ENCODE peak calls at places on chromosome 11, in eight cellular contexts. D is foreskin fibroblast, Y is GM23338, B is fibroblast of the aortic adventitia, K is AG09319, A is tibial artery, C is astrocyte of the spinal cord, X is B cell. Z is an unnamed sample.

GRCh38 chr11:107102692-107103463 is 84.6 kb upstream of the GUCY1A2 start:
- DNase-seq in C (no peak), A (no peak), X (no peak), K (no peak), Y (peak; percentile 11), B (no peak), D (no peak), Z (no peak)

GRCh38 chr11:120195601-120196289 is 15.1 kb upstream of the OAF start:
- DNase-seq in Y (no peak), K (no peak), C (no peak), X (no peak), B (no peak), A (no peak), D (no peak), Z (no peak)

GRCh38 chr11:86587559-86588193 is 84.7 kb downstream of the ME3 start:
- DNase-seq in K (no peak), A (no peak), X (no peak), B (peak; percentile 30), Y (no peak), D (no peak), C (no peak), Z (no peak)

GRCh38 chr11:117670924-117671323 is 126.1 kb downstream of the DSCAML1 start:
- DNase-seq in B (no peak), K (no peak), Y (peak; percentile 78), A (no peak), C (no peak), X (no peak), D (no peak), Z (no peak)

GRCh38 chr11:128054323-128054910 is 532.9 kb downstream of the ETS1 start:
- DNase-seq in C (peak; percentile 30), Y (no peak), K (no peak), D (peak; percentile 81), B (peak; percentile 26), A (no peak), X (peak; percentile 25), Z (no peak)

GRCh38 chr11:74288161-74288560 is 23.3 kb downstream of the P4HA3 start:
- DNase-seq in X (no peak), D (peak; percentile 94), B (peak; percentile 99), Y (no peak), A (peak; percentile 22), C (peak; percentile 95), K (peak; percentile 75), Z (peak; percentile 98)

GRCh38 chr11:45756384-45757010 is 48.5 kb upstream of the SLC35C1 start:
- DNase-seq in X (no peak), B (no peak), Y (peak; percentile 39), D (no peak), K (no peak), A (no peak), C (no peak), Z (no peak)

GRCh38 chr11:72951815-72952340 is 137.7 kb downstream of the ATG16L2 start:
- DNase-seq in Y (no peak), B (no peak), D (no peak), A (no peak), C (no peak), K (no peak), X (peak; percentile 58), Z (no peak)

GRCh38 chr11:123235117-123235686 is 40.2 kb upstream of the CLMP start:
- DNase-seq in B (peak; percentile 54), X (peak; percentile 17), D (peak; percentile 53), Y (peak; percentile 78), K (no peak), A (peak; percentile 36), C (no peak), Z (no peak)

GRCh38 chr11:1567052-1567720 is 4.9 kb downstream of the DUSP8 start:
- DNase-seq in A (no peak), D (no peak), Y (no peak), C (no peak), X (peak; percentile 29), K (no peak), B (no peak), Z (no peak)

GRCh38 chr11:1565904-1566247 is 6.2 kb downstream of the DUSP8 start:
- DNase-seq in X (peak; percentile 22), D (no peak), B (no peak), Y (no peak), K (no peak), A (no peak), C (no peak), Z (no peak)

GRCh38 chr11:1565173-1565903 is 6.7 kb downstream of the DUSP8 start:
- DNase-seq in X (peak; percentile 37), Y (no peak), D (no peak), C (no peak), B (no peak), A (no peak), K (no peak), Z (no peak)

GRCh38 chr11:1567721-1568100 is 4.4 kb downstream of the DUSP8 start:
- DNase-seq in Y (no peak), K (no peak), C (no peak), A (no peak), X (no peak), D (no peak), B (no peak), Z (no peak)

DNA sequence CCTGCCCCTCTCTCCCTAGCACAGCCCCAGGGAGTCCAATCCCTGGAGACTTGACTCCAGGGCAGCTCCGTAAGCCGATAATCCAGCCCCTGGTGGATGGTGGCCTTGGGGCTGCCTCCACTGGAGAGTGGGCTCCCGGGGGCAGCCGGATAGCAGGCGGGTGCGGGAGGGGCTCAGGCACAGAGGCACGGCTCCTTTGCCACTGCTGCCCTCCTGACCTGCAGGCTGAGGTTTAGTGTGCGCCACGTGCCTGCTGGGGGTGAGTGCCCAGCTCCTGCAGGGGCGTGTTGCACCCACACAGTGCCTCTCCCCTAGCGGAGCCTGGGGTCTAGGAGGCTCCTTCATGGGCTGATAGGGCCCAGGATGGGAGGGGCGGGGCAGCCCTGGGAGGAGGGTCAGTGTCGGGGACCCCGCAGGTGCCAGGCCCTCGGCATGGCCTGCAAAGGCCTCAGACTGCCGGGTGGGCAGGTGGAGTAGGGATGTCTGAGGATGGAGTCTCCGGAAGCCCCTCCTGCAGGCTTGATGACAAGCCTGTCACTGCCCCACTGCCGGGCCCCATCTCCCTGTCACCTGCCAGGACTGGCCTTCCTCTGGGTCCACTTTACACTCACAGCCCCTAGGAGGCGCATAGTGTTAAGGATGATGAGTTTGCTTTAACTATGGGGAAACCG is 5.6 kb downstream of the DUSP8 start:
- DNase-seq in B (no peak), A (no peak), X (peak; percentile 26), D (no peak), C (no peak), Y (no peak), K (no peak), Z (no peak)
- TF ChIP-seq CTCF in B (no peak), A (no peak), X (no peak), D (no peak), C (peak; percentile 23), Y (peak; percentile 53), K (no peak), Z (peak; percentile 7)

DNA sequence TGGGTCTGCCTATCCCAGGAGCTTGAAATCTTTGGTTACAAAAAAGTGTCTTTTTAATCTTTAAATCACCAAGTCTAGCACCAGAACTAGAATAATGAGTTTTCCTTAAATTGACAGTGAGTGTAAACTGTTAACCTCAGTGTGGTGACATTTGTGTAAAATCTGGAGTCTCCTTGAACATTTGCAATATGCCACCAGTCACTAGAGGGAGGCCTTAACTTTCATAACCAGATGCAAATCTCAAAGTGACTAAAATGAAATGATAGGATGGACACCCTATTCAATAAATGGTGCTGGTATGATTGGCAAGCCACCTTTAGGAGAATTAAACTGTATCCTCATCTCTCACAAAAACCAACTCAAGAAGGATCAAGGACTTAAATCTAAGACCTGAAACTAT is 8.3 kb upstream of the SCGB1D2 start:
- DNase-seq in D (peak; percentile 13), Y (no peak), C (no peak), B (no peak), A (no peak), X (no peak), K (no peak), Z (no peak)
- TF ChIP-seq CTCF in D (no peak), Y (no peak), C (no peak), B (no peak), A (no peak), X (no peak), K (no peak), Z (no peak)

DNA sequence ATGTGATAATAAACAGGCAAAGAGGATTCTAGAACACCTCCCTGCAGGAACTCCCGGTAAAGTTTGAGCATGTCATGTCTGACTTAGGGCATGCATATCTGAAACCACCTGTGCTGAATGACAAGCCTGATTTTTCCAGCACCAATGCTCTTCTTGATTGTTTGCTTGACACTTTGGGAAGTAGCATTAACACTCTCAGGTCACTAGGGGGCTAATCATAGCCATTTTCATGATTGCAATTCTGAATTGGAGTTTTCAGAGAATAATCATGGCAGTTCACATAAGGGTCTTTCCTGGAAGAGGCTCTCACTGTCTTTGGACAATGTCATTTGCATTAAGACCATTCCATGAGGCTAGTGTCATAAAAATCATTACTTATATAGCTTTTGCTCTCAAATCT is 234.4 kb upstream of the MTNR1B start:
- DNase-seq in X (no peak), K (no peak), Y (peak; percentile 58), D (no peak), B (no peak), A (no peak), C (no peak), Z (no peak)
- TF ChIP-seq CTCF in X (peak; percentile 16), K (no peak), Y (peak; percentile 60), D (peak; percentile 11), B (no peak), A (no peak), C (peak; percentile 24), Z (peak; percentile 34)

GRCh38 chr11:70326843-70327242 is 56.4 kb downstream of the PPFIA1 start:
- DNase-seq in C (no peak), B (no peak), A (no peak), X (no peak), D (no peak), Y (no peak), K (no peak), Z (no peak)

GRCh38 chr11:70322653-70323052 is 52.2 kb downstream of the PPFIA1 start:
- DNase-seq in Y (peak; percentile 33), D (peak; percentile 45), C (no peak), K (no peak), X (no peak), B (no peak), A (no peak), Z (no peak)

GRCh38 chr11:70324354-70325115 is 54.0 kb downstream of the PPFIA1 start:
- DNase-seq in X (no peak), D (no peak), A (no peak), C (peak; percentile 31), Y (no peak), K (no peak), B (no peak), Z (peak; percentile 56)

GRCh38 chr11:70326365-70326803 is 55.9 kb downstream of the PPFIA1 start:
- DNase-seq in A (peak; percentile 60), Y (no peak), X (no peak), B (peak; percentile 93), K (peak; percentile 51), C (no peak), D (peak; percentile 77), Z (no peak)

DNA sequence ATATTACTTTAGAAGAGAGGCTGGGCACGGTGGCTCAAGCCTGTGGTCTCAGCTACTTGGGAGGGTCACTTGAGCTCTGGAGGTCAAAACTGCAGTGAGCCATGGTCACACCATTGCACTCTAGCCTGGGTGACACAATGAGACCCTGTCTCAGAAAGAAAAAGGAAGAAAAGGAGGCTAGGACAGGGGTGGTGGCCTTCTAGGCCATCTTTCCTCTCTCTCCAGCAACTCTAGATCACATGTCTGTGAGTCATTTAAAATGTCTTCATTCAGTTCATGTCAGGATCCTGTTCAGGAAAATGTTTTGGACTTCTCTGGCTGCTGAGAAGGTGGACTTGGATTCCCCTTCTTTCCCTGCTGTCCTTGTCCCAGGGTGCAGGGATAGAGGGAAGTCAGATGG is 53.3 kb downstream of the PPFIA1 start:
- DNase-seq in D (peak; percentile 36), K (no peak), A (no peak), X (no peak), Y (no peak), B (peak; percentile 35), C (no peak), Z (peak; percentile 45)
- TF ChIP-seq CTCF in D (no peak), K (no peak), A (no peak), X (no peak), Y (no peak), B (no peak), C (no peak), Z (no peak)

Z was measured in fibroblast of lung.